ENCODE peak calls at places on chromosome 2, in ten cellular contexts. J is stomach; Y is kidney tubule cell; N is stimulated activated CD8-positive, alpha-beta memory T cell treated with anti-CD3 and anti-CD28 coated beads, Interleukin-2, amount 100 ng/mL, for 1 hour; W is astrocyte of the cerebellum; S is cardiac muscle cell; C is stimulated activated CD4-positive, alpha-beta T cell treated with anti-CD3 and anti-CD28 coated beads, Interleukin-15, amount 100 ng/mL, for 48 hours; R is thoracic aorta; Z is HFFc6; E is dorsolateral prefrontal cortex. P is an unnamed sample.

GRCh38 chr2:85400951-85401805 is 9.0 kb downstream of the CAPG start:
- DNase-seq in J (no peak), Y (no peak), N (no peak), W (no peak), S (no peak), C (no peak), R (no peak), Z (no peak), E (no peak), P (no peak)

GRCh38 chr2:29267710-29268109 is 152.5 kb downstream of the CLIP4 start:
- DNase-seq in J (no peak), Y (no peak), N (no peak), W (no peak), S (no peak), C (no peak), R (no peak), Z (no peak), E (no peak), P (no peak)

GRCh38 chr2:46832543-46832942 is 83.1 kb downstream of the MCFD2 start:
- DNase-seq in J (no peak), Y (no peak), N (no peak), W (no peak), S (no peak), C (no peak), R (no peak), Z (no peak), E (no peak), P (no peak)

GRCh38 chr2:191171708-191172355 is 21.0 kb upstream of the STAT4 start:
- DNase-seq in J (no peak), Y (peak; percentile 94), N (no peak), W (peak; percentile 74), S (peak; percentile 96), C (no peak), R (no peak), Z (peak; percentile 100), E (no peak), P (no peak)

GRCh38 chr2:175007510-175007909 is 2.3 kb upstream of the CHN1 start:
- DNase-seq in J (no peak), Y (no peak), N (no peak), W (no peak), S (no peak), C (no peak), R (no peak), Z (no peak), E (no peak), P (no peak)

GRCh38 chr2:10126627-10127026 is 4.1 kb downstream of the RRM2 start:
- DNase-seq in J (no peak), Y (no peak), N (no peak), W (no peak), S (peak; percentile 91), C (no peak), R (no peak), Z (no peak), E (no peak), P (no peak)

GRCh38 chr2:238433300-238433915 is 6.7 kb downstream of the ASB1 start:
- DNase-seq in J (no peak), Y (no peak), N (no peak), W (no peak), S (no peak), C (no peak), R (no peak), Z (no peak), E (no peak), P (no peak)

GRCh38 chr2:46298522-46299351 is 1.5 kb downstream of the EPAS1 start:
- DNase-seq in J (peak; percentile 75), Y (peak; percentile 60), N (no peak), W (no peak), S (peak; percentile 79), C (peak; percentile 7), R (no peak), Z (peak; percentile 42), E (no peak), P (no peak)

GRCh38 chr2:237691200-237691907 is 64.0 kb downstream of the LRRFIP1 start:
- DNase-seq in J (no peak), Y (no peak), N (no peak), W (no peak), S (no peak), C (no peak), R (no peak), Z (no peak), E (peak; percentile 87), P (no peak)

GRCh38 chr2:188695953-188696352 is 278.2 kb upstream of the COL3A1 start:
- DNase-seq in J (no peak), Y (no peak), N (no peak), W (peak; percentile 95), S (peak; percentile 89), C (no peak), R (no peak), Z (peak; percentile 54), E (no peak), P (no peak)

GRCh38 chr2:208006833-208007232 is 18.5 kb downstream of the PLEKHM3 start:
- DNase-seq in J (no peak), Y (peak; percentile 58), N (no peak), W (peak; percentile 22), S (no peak), C (no peak), R (no peak), Z (peak; percentile 60), E (no peak), P (no peak)

GRCh38 chr2:203763425-203764272 is 57.2 kb downstream of the CD28 start:
- DNase-seq in J (no peak), Y (no peak), N (no peak), W (no peak), S (no peak), C (peak; percentile 51), R (no peak), Z (no peak), E (no peak), P (no peak)

GRCh38 chr2:73291093-73291460 is 2.3 kb downstream of the EGR4 start:
- DNase-seq in J (no peak), Y (peak; percentile 50), N (no peak), W (peak; percentile 22), S (peak; percentile 66), C (no peak), R (no peak), Z (peak; percentile 11), E (no peak), P (no peak)

GRCh38 chr2:240393831-240394410 is 41.5 kb upstream of the GPC1 start:
- DNase-seq in J (no peak), Y (no peak), N (no peak), W (no peak), S (no peak), C (no peak), R (no peak), Z (peak; percentile 38), E (no peak), P (no peak)

GRCh38 chr2:42877532-42877931 is 85.1 kb upstream of the HAAO start:
- DNase-seq in J (no peak), Y (no peak), N (no peak), W (no peak), S (peak; percentile 48), C (no peak), R (no peak), Z (no peak), E (no peak), P (no peak)

GRCh38 chr2:3523551-3524041 is 4.3 kb upstream of the ADI1 start:
- DNase-seq in J (peak; percentile 65), Y (peak; percentile 44), N (no peak), W (no peak), S (peak; percentile 43), C (no peak), R (no peak), Z (peak; percentile 29), E (no peak), P (no peak)

GRCh38 chr2:180849851-180850250 is 130.6 kb upstream of the UBE2E3 start:
- DNase-seq in J (no peak), Y (no peak), N (no peak), W (no peak), S (no peak), C (no peak), R (no peak), Z (no peak), E (no peak), P (no peak)

GRCh38 chr2:23135481-23136100 is 249.4 kb upstream of the KLHL29 start:
- DNase-seq in J (no peak), Y (peak; percentile 86), N (no peak), W (no peak), S (no peak), C (no peak), R (peak; percentile 24), Z (no peak), E (peak; percentile 62), P (no peak)

GRCh38 chr2:70549064-70549710 is 4.4 kb downstream of the TGFA start:
- DNase-seq in J (no peak), Y (no peak), N (no peak), W (no peak), S (no peak), C (no peak), R (no peak), Z (no peak), E (no peak), P (no peak)

GRCh38 chr2:133988316-133988891 is 265.5 kb upstream of the MGAT5 start:
- DNase-seq in J (no peak), Y (peak; percentile 11), N (no peak), W (no peak), S (no peak), C (no peak), R (no peak), Z (no peak), E (no peak), P (no peak)

GRCh38 chr2:45006041-45006941 is 3.0 kb downstream of the SIX2 start:
- DNase-seq in J (no peak), Y (no peak), N (no peak), W (no peak), S (no peak), C (no peak), R (no peak), Z (no peak), E (no peak), P (no peak)

GRCh38 chr2:88765154-88765948 is 73.9 kb downstream of the RPIA start:
- DNase-seq in J (peak; percentile 58), Y (peak; percentile 76), N (no peak), W (no peak), S (peak; percentile 30), C (peak; percentile 50), R (no peak), Z (peak; percentile 1), E (no peak), P (peak; percentile 23)